ENCODE peak calls at places on chromosomes 1 and 21, in nine cellular contexts. W is PC-3, C is neural progenitor cell, O is GM12878, L is IMR-90, E is fibroblast of lung, U is trophoblast cell, P is SK-N-SH, J is mammary epithelial cell. M is an unnamed sample.

GRCh38 chr1:109935451-109935900 is 24.8 kb downstream of the CSF1 start:
- DNase-seq in W (no peak), C (no peak), O (no peak), L (no peak), E (no peak), U (no peak), P (no peak), J (no peak), M (no peak)

GRCh38 chr1:114009042-114009392 is 29.7 kb downstream of the OLFML3 start:
- DNase-seq in W (no peak), C (no peak), O (no peak), L (no peak), E (peak), U (no peak), P (no peak), J (no peak), M (no peak)

GRCh38 chr1:160631983-160632625 is 14.7 kb downstream of the SLAMF1 start:
- DNase-seq in W (no peak), C (no peak), O (no peak), L (no peak), E (no peak), U (no peak), P (no peak), J (no peak), M (no peak)

GRCh38 chr1:7770939-7771672 is at the start of gene VAMP3:
- DNase-seq in W (peak), C (peak), O (peak), L (peak), E (peak), U (peak), P (peak), J (peak), M (peak)

GRCh38 chr1:2553871-2554620 is 2.1 kb upstream of the TNFRSF14 start:
- DNase-seq in W (no peak), C (no peak), O (no peak), L (no peak), E (no peak), U (no peak), P (no peak), J (no peak), M (no peak)

GRCh38 chr1:181647314-181648035 is 164.2 kb downstream of the CACNA1E start:
- DNase-seq in W (peak), C (no peak), O (no peak), L (no peak), E (peak), U (no peak), P (no peak), J (peak), M (peak)

GRCh38 chr1:226626577-226626956 is 78.0 kb downstream of the STUM start:
- DNase-seq in W (peak), C (peak), O (peak), L (peak), E (peak), U (peak), P (peak), J (peak), M (no peak)

GRCh38 chr1:201907621-201908020 is 18.9 kb downstream of the SHISA4 start:
- DNase-seq in W (no peak), C (no peak), O (no peak), L (no peak), E (no peak), U (no peak), P (no peak), J (no peak), M (no peak)

GRCh38 chr1:175530167-175530566 is 213.2 kb downstream of the TNR start:
- DNase-seq in W (no peak), C (no peak), O (no peak), L (no peak), E (no peak), U (no peak), P (no peak), J (no peak), M (no peak)

GRCh38 chr1:92961896-92962752 is 862 bp upstream of the DIPK1A start:
- DNase-seq in W (peak), C (peak), O (peak), L (peak), E (peak), U (peak), P (peak), J (peak), M (peak)

GRCh38 chr1:181981821-181982220 is 79.7 kb downstream of the ZNF648 start:
- DNase-seq in W (no peak), C (no peak), O (no peak), L (no peak), E (no peak), U (no peak), P (no peak), J (no peak), M (no peak)

GRCh38 chr21:42388740-42389448 is 7.0 kb downstream of the TMPRSS3 start:
- DNase-seq in W (no peak), C (no peak), O (no peak), L (no peak), E (no peak), U (no peak), P (no peak), J (no peak), M (no peak)

GRCh38 chr1:117582341-117582902 is 23.4 kb upstream of the TENT5C start:
- DNase-seq in W (no peak), C (no peak), O (no peak), L (no peak), E (no peak), U (no peak), P (no peak), J (no peak), M (no peak)

GRCh38 chr1:100387644-100388350 is 35.5 kb downstream of the CDC14A start:
- DNase-seq in W (no peak), C (no peak), O (no peak), L (peak), E (peak), U (no peak), P (no peak), J (no peak), M (no peak)

GRCh38 chr1:39411526-39411925 is 79.9 kb upstream of the BMP8A start:
- DNase-seq in W (peak), C (no peak), O (no peak), L (peak), E (peak), U (no peak), P (no peak), J (no peak), M (no peak)

GRCh38 chr1:94306521-94306920 is 69.1 kb upstream of the ARHGAP29 start:
- DNase-seq in W (no peak), C (no peak), O (no peak), L (no peak), E (no peak), U (no peak), P (no peak), J (no peak), M (no peak)

GRCh38 chr1:64357376-64357775 is 112.6 kb upstream of the CACHD1 start:
- DNase-seq in W (no peak), C (no peak), O (no peak), L (no peak), E (no peak), U (no peak), P (no peak), J (no peak), M (no peak)

GRCh38 chr21:36188081-36188681 is 31.6 kb downstream of the DOP1B start:
- DNase-seq in W (peak), C (no peak), O (no peak), L (no peak), E (no peak), U (no peak), P (no peak), J (no peak), M (no peak)

GRCh38 chr1:64041366-64042131 is 161.9 kb upstream of the UBE2U start:
- DNase-seq in W (no peak), C (no peak), O (no peak), L (no peak), E (no peak), U (no peak), P (no peak), J (no peak), M (no peak)

GRCh38 chr1:233790662-233791371 is 113.7 kb upstream of the SLC35F3 start:
- DNase-seq in W (peak), C (peak), O (peak), L (peak), E (peak), U (peak), P (peak), J (peak), M (peak)

GRCh38 chr1:85998105-85998504 is 158.5 kb downstream of the COL24A1 start:
- DNase-seq in W (no peak), C (no peak), O (no peak), L (peak), E (no peak), U (no peak), P (no peak), J (no peak), M (no peak)

GRCh38 chr1:90957497-90957896 is 64.3 kb downstream of the ZNF644 start:
- DNase-seq in W (no peak), C (no peak), O (no peak), L (no peak), E (no peak), U (no peak), P (no peak), J (no peak), M (no peak)

GRCh38 chr21:32257952-32258785 is 20.7 kb downstream of the MIS18A start:
- DNase-seq in W (peak), C (peak), O (no peak), L (peak), E (peak), U (peak), P (peak), J (peak), M (peak)

DNA sequence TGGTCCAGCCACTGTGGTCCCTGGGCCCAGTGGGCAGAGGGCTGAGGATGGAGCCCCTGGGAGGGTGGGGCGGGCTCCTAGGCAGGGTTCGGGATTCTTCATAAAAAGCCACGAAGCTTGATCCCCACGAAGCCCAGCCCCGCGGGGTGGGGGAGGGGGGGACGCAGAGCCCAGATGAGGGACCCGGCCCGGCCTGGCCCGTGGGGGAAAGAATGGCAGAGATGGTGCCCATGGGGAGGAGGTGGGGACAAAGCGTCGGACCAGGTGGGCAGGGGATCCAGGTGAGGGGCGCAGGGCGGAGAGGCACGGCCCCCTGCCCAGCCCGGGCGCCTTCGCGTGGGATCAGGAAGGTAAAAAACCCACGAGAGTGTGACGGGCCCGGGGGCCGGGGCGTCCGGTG is 6.0 kb upstream of the SMIM12 start:
- DNase-seq in W (no peak), C (no peak), O (no peak), L (no peak), E (no peak), U (no peak), P (peak), J (no peak), M (no peak)
- H3K9ac ChIP-seq in W (peak), C (no peak), O (peak), L (no peak), E (no peak), U (no peak), P (no peak), J (no peak), M (peak)

GRCh38 chr1:178005450-178005849 is 35.6 kb upstream of the SEC16B start:
- DNase-seq in W (no peak), C (no peak), O (no peak), L (no peak), E (no peak), U (no peak), P (no peak), J (no peak), M (no peak)
- H3K4me2 ChIP-seq in W (peak), C (no peak), O (no peak), L (no peak), E (no peak), U (no peak), P (no peak), J (peak), M (peak)

GRCh38 chr1:33178836-33179439 is 2.9 kb downstream of the TRIM62 start:
- DNase-seq in W (no peak), C (no peak), O (no peak), L (no peak), E (no peak), U (peak), P (no peak), J (no peak), M (no peak)
- H3K9ac ChIP-seq in W (no peak), C (no peak), O (no peak), L (no peak), E (no peak), U (no peak), P (no peak), J (no peak), M (no peak)

DNA sequence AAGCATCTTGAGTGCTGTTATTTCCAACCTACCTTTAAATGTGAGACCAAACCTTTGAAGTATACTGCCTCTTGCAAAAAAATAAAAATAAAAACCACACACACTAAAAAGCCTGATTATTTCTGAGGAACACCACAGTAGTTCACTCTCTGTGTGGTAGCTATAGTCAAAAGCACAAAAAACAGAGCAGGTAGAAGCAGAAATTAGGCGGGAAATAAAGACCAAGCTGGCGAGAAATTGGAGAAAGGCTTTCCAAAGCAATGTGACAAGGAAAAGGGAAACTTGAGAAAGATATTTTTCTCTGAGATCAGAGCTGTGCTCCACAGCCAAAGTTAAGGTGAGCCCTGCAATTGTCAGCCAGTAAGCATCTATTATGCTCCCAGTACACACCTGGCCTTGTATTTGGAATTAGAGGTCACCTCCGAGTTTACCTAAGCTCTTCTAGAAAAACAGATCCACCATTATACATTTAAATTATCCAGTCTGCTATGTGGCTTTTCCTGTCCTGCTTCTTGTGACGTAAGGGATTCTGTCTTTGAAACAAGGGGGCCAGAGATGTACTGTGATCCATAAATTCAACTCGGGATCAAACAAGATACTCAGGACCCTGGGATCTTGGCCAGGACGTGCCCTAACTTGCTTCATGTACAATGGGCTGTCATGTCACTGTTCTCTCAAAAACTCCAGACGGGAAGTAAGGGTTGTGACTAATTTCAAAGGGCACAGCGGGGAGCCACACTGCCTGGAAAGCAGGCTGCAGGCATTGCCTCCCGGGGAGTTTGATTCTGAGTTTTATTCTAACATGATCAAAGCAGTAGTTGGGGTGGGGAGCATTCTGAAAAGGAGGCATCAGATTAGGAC is 39.8 kb upstream of the RAB4A start:
- DNase-seq in W (peak), C (peak), O (no peak), L (no peak), E (peak), U (peak), P (no peak), J (peak), M (peak)
- H3K4me2 ChIP-seq in W (peak), C (peak), O (no peak), L (no peak), E (no peak), U (peak), P (no peak), J (peak), M (peak)

DNA sequence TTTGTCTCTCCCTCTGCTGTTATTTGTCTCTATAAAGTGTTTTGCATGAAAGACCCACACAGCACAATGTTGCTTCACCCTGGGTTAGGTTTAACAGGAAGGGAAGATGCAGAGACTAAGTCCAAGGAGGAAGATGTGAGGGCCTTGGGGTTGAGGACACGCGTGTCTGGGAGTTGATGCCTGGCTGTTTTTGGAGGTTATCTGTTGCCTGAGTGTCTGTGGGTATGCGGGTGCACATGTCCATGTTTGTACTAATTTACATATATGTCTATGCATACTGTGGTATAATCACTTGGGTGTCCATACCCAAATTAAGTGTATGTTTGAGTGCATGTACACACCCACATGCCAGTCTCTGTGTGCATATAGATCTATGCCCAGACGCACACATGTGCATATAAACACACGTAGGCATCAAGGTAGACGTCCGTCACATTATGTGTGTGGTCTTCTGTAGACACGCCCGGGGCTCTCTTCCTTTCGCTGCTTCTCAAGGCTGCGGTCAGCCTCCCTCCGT is 970 bp upstream of the MAN1C1 start:
- DNase-seq in W (no peak), C (no peak), O (no peak), L (no peak), E (no peak), U (no peak), P (no peak), J (no peak), M (no peak)
- H3K9ac ChIP-seq in W (no peak), C (no peak), O (no peak), L (peak), E (no peak), U (no peak), P (peak), J (no peak), M (no peak)

GRCh38 chr1:116091083-116091482 is 20.1 kb upstream of the MAB21L3 start:
- DNase-seq in W (no peak), C (no peak), O (no peak), L (no peak), E (no peak), U (no peak), P (no peak), J (no peak), M (no peak)
- H3K4me2 ChIP-seq in W (no peak), C (no peak), O (no peak), L (no peak), E (no peak), U (no peak), P (no peak), J (no peak), M (no peak)

GRCh38 chr1:173253046-173253445 is 45.9 kb upstream of the TNFSF4 start:
- DNase-seq in W (peak), C (no peak), O (no peak), L (peak), E (peak), U (no peak), P (no peak), J (no peak), M (no peak)

GRCh38 chr1:173258484-173259264 is 51.5 kb upstream of the TNFSF4 start:
- DNase-seq in W (no peak), C (no peak), O (no peak), L (no peak), E (peak), U (peak), P (no peak), J (no peak), M (no peak)

GRCh38 chr1:173255214-173255813 is 48.2 kb upstream of the TNFSF4 start:
- DNase-seq in W (peak), C (peak), O (peak), L (peak), E (peak), U (peak), P (peak), J (peak), M (no peak)

GRCh38 chr1:173257805-173258204 is 50.7 kb upstream of the TNFSF4 start:
- DNase-seq in W (peak), C (peak), O (no peak), L (no peak), E (peak), U (peak), P (no peak), J (peak), M (no peak)
- H3K9ac ChIP-seq in W (no peak), C (no peak), O (no peak), L (no peak), E (no peak), U (no peak), P (no peak), J (no peak), M (no peak)

DNA sequence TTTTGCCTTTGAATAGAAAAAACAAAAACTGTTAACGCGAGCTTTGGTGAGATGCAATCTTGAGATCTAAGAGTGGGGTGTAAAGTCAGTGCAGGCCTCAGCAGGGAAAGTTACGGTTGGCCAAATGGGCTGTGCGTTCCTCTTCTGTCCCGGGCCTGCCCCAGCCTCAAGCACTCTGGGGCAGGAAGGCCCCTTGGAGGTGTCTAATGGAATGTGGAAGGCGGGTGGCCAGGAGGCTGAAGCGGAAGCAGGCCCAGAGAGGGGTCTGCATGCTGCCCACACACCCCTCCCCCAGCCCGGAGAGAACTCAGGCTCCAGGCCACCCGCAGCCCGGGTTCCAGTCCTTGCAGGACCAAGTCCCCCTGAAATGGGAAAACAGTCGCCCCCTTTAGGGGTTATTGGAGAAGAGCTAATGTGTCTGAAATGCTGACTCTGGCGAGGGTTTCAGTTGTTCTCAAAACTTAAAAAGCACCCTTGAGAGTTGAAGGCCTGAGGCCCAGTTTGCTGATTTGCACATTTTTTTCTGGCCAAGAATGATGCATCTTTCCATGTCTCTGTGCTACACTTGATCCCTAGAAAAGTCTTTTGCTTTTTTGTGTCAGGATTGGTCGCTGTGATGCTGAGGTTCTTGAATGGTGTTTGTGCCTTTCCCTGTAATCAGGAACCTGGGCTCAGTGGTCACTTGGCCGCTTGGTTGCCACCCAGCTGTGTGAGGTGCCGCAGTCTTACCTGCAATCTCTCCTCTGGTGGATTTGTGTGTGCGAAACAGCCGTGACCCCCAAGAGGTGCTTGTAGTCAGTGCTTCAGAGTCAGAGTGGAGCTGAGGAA is 2.0 kb downstream of the COL18A1 start:
- DNase-seq in W (no peak), C (peak), O (no peak), L (no peak), E (no peak), U (no peak), P (no peak), J (no peak), M (no peak)
- H3K4me2 ChIP-seq in W (peak), C (peak), O (no peak), L (peak), E (peak), U (peak), P (peak), J (peak), M (peak)

DNA sequence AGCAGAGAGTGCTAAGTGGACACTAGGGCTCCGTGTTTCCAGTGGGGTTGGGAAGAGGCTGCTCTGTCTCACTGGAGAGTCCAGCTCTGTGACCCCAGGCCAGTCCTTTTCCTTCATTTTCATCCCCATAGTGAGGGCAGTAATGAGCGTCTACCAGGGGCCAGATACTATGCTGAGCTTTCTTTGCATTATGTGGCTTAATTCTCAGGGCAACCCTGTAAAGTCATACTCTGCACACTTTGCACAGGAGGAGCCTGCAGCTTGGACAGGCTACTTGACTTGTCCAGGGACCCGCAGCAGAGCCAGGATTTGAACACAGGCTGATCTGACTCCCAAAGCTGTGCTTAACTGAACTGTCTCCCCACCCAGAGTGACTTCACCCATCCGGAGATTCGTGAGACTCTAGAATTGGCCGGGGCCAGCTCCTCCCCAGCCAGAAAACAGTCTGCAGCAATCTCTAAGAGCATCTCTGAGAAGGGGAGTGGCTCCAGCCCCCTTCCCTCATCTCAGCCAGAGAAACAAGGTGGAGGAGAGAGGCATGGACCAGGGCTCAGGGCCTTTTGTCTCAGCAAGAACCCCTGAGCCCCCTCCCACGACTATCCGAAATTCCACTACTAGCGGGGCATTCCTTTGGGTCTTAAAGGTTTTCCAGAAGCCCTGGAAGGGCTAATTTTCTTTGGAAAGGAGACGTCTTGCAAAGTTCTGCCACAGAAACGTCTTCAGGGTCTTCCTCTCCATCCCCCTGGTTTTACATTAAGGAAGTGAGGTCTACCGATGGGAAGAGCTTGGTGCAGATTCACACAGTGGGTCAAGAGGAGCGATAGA is 864 bp upstream of the FNDC5 start:
- DNase-seq in W (no peak), C (peak), O (no peak), L (no peak), E (no peak), U (no peak), P (no peak), J (no peak), M (no peak)
- H3K9ac ChIP-seq in W (no peak), C (no peak), O (no peak), L (no peak), E (no peak), U (no peak), P (no peak), J (no peak), M (no peak)